ENCODE peak calls at places on chromosomes 11 and 22, in four cellular contexts. M is CD4-positive, CD25-positive, alpha-beta regulatory T cell; X is effector memory CD4-positive, alpha-beta T cell; D is BE2C. N is an unnamed sample.

GRCh38 chr22:22750335-22751042 is 106.1 kb downstream of the GGTLC2 start:
- DNase-seq in M (no peak), D (no peak), X (no peak), N (no peak)

GRCh38 chr11:66317322-66317765 is 500 bp upstream of the CD248 start:
- DNase-seq in M (peak; percentile 37), D (peak; percentile 90), X (no peak), N (no peak)

GRCh38 chr22:30453731-30454510 is 17.9 kb downstream of the SEC14L3 start:
- DNase-seq in M (no peak), X (no peak), D (peak; percentile 28), N (no peak)

GRCh38 chr11:69650081-69650831 is 9.3 kb downstream of the CCND1 start:
- DNase-seq in X (no peak), D (peak; percentile 80), M (no peak), N (no peak)

GRCh38 chr11:134032031-134032430 is 36.8 kb upstream of the JAM3 start:
- DNase-seq in X (no peak), D (no peak), M (no peak), N (no peak)

GRCh38 chr22:23020659-23021293 is 49.5 kb upstream of the GNAZ start:
- DNase-seq in D (no peak), M (no peak), X (no peak), N (no peak)

GRCh38 chr11:93054881-93055280 is 85.4 kb downstream of the MTNR1B start:
- DNase-seq in X (no peak), D (no peak), M (no peak), N (no peak)

GRCh38 chr11:88478136-88478785 is 140.7 kb upstream of the CTSC start:
- DNase-seq in X (no peak), D (no peak), M (no peak), N (no peak)

GRCh38 chr11:66239998-66240780 is 28.2 kb upstream of the RAB1B start:
- DNase-seq in D (no peak), X (no peak), M (no peak), N (no peak)

GRCh38 chr11:27166130-27166529 is 125.5 kb downstream of the BBOX1 start:
- DNase-seq in X (no peak), D (no peak), M (no peak), N (no peak)

GRCh38 chr11:17735823-17736772 is 1.5 kb downstream of the KCNC1 start:
- DNase-seq in M (no peak), D (peak; percentile 43), X (no peak), N (no peak)

GRCh38 chr11:7538023-7538422 is 24.2 kb downstream of the PPFIBP2 start:
- DNase-seq in D (no peak), X (no peak), M (no peak), N (no peak)

GRCh38 chr11:86629070-86629706 is 43.2 kb downstream of the ME3 start:
- DNase-seq in D (no peak), M (no peak), X (no peak), N (no peak)

GRCh38 chr11:115476463-115477286 is 27.5 kb downstream of the CADM1 start:
- DNase-seq in X (no peak), M (no peak), D (no peak), N (no peak)

GRCh38 chr22:37169412-37169811 is 18.6 kb downstream of the C1QTNF6 start:
- DNase-seq in D (no peak), M (no peak), X (no peak), N (no peak)

GRCh38 chr11:70573701-70574151 is 175.4 kb downstream of the CTTN start:
- DNase-seq in D (no peak), X (no peak), M (no peak), N (no peak)

GRCh38 chr11:7665473-7666291 is 7.6 kb downstream of the CYB5R2 start:
- DNase-seq in X (peak; percentile 62), M (peak; percentile 61), D (peak; percentile 76), N (peak; percentile 48)

GRCh38 chr11:60801194-60801593 is 16.1 kb downstream of the MS4A10 start:
- DNase-seq in X (no peak), D (no peak), M (no peak), N (no peak)

GRCh38 chr11:1085440-1086170 is 10.9 kb downstream of the MUC2 start:
- DNase-seq in X (no peak), D (no peak), M (no peak), N (peak; percentile 2)

GRCh38 chr11:359181-359714 is 10.1 kb upstream of the B4GALNT4 start:
- DNase-seq in M (no peak), D (no peak), X (no peak), N (no peak)

GRCh38 chr11:119107538-119108150 is 500 bp downstream of the C2CD2L start:
- DNase-seq in M (no peak), D (no peak), X (no peak), N (no peak)

GRCh38 chr11:45501277-45501979 is 164.0 kb downstream of the CHST1 start:
- DNase-seq in M (no peak), X (no peak), D (no peak), N (no peak)

GRCh38 chr22:30262112-30262511 is 4.5 kb downstream of the OSM start:
- DNase-seq in X (no peak), D (no peak), M (no peak), N (no peak)

GRCh38 chr11:47603295-47603694 is 9.1 kb upstream of the C1QTNF4 start:
- DNase-seq in X (no peak), M (no peak), D (no peak), N (no peak)

GRCh38 chr22:23086787-23087186 is 16.5 kb downstream of the GNAZ start:
- DNase-seq in M (no peak), D (no peak), X (no peak), N (no peak)

GRCh38 chr22:29914165-29914564 is 31.2 kb downstream of the MTMR3 start:
- DNase-seq in M (no peak), X (no peak), D (no peak), N (no peak)

GRCh38 chr11:65132988-65133700 is 1.2 kb downstream of the SYVN1 start:
- DNase-seq in X (peak; percentile 49), M (no peak), D (no peak), N (no peak)

GRCh38 chr22:20312396-20313191 is 7.3 kb downstream of the DGCR6L start:
- DNase-seq in X (no peak), M (no peak), D (no peak), N (no peak)

GRCh38 chr11:36123353-36124220 is 165.6 kb downstream of the COMMD9 start:
- DNase-seq in M (no peak), D (no peak), X (no peak), N (no peak)

GRCh38 chr11:114061053-114062049 is 1.8 kb downstream of the ZBTB16 start:
- DNase-seq in M (no peak), X (no peak), D (no peak), N (no peak)

GRCh38 chr22:45212992-45213751 is 27.5 kb downstream of the KIAA0930 start:
- DNase-seq in M (no peak), X (no peak), D (peak; percentile 33), N (no peak)

GRCh38 chr11:69339041-69339733 is 45.2 kb downstream of the MYEOV start:
- DNase-seq in M (no peak), D (no peak), X (no peak), N (no peak)

GRCh38 chr22:41963453-41964105 is 5.7 kb upstream of the SEPTIN3 start:
- DNase-seq in X (no peak), M (no peak), D (no peak), N (no peak)

GRCh38 chr22:48837341-48837935 is 990.2 kb downstream of the BRD1 start:
- DNase-seq in M (no peak), D (no peak), X (no peak), N (no peak)

GRCh38 chr22:48835364-48835763 is 992.3 kb downstream of the BRD1 start:
- DNase-seq in M (no peak), D (no peak), X (no peak), N (no peak)

GRCh38 chr22:48838376-48838775 is 989.3 kb downstream of the BRD1 start:
- DNase-seq in M (no peak), D (no peak), X (no peak), N (no peak)

GRCh38 chr22:48835857-48836672 is 991.6 kb downstream of the BRD1 start:
- DNase-seq in D (no peak), M (no peak), X (no peak), N (no peak)

GRCh38 chr22:48836673-48837340 is 990.9 kb downstream of the BRD1 start:
- DNase-seq in D (no peak), X (no peak), M (no peak), N (no peak)
- H3K9me3 ChIP-seq in D (no peaks in the 10 kb centered on the region), X (no peaks in the 10 kb centered on the region), M (no peaks in the 10 kb centered on the region), N (no peaks in the 10 kb centered on the region)

GRCh38 chr22:47335460-47335859 is 573.0 kb downstream of the TBC1D22A start:
- DNase-seq in D (no peak), X (no peak), M (no peak), N (no peak)
- H3K9me3 ChIP-seq in D (no peaks in the 10 kb centered on the region), X (no peaks in the 10 kb centered on the region), M (no peaks in the 10 kb centered on the region), N (no peaks in the 10 kb centered on the region)

GRCh38 chr22:50678218-50678650 is 5.6 kb downstream of the SHANK3 start:
- DNase-seq in D (no peak), X (no peak), M (no peak), N (no peak)
- H3K9me3 ChIP-seq in D (peaks cover 2% of the 10 kb centered on the region), X (no peaks in the 10 kb centered on the region), M (no peaks in the 10 kb centered on the region), N (no peaks in the 10 kb centered on the region)

GRCh38 chr11:2819316-2819715 is 66.3 kb downstream of the CDKN1C start:
- DNase-seq in X (no peak), M (no peak), D (no peak), N (no peak)
- H3K9me3 ChIP-seq in X (peaks cover 6% of the 10 kb centered on the region), M (peaks cover 32% of the 10 kb centered on the region), D (no peaks in the 10 kb centered on the region), N (no peaks in the 10 kb centered on the region)

GRCh38 chr22:38921126-38921525 is 36.3 kb upstream of the APOBEC3A start:
- DNase-seq in M (no peak), D (no peak), X (no peak), N (no peak)
- H3K9me3 ChIP-seq in M (no peaks in the 10 kb centered on the region), D (no peaks in the 10 kb centered on the region), X (no peaks in the 10 kb centered on the region), N (no peaks in the 10 kb centered on the region)

GRCh38 chr11:76777922-76778321 is 5.2 kb upstream of the TSKU start:
- DNase-seq in D (no peak), X (no peak), M (no peak), N (no peak)

GRCh38 chr11:76778874-76779273 is 4.3 kb upstream of the TSKU start:
- DNase-seq in X (no peak), D (no peak), M (no peak), N (no peak)

GRCh38 chr11:76773921-76774361 is 9.2 kb upstream of the TSKU start:
- DNase-seq in X (no peak), D (no peak), M (no peak), N (no peak)

GRCh38 chr11:76777325-76777724 is 5.8 kb upstream of the TSKU start:
- DNase-seq in D (no peak), X (no peak), M (no peak), N (no peak)

GRCh38 chr11:76776472-76776871 is 6.7 kb upstream of the TSKU start:
- DNase-seq in D (no peak), M (no peak), X (no peak), N (no peak)
- H3K9me3 ChIP-seq in D (peaks cover 2% of the 10 kb centered on the region), M (peaks cover 19% of the 10 kb centered on the region), X (peaks cover 9% of the 10 kb centered on the region), N (peaks cover 8% of the 10 kb centered on the region)

DNA sequence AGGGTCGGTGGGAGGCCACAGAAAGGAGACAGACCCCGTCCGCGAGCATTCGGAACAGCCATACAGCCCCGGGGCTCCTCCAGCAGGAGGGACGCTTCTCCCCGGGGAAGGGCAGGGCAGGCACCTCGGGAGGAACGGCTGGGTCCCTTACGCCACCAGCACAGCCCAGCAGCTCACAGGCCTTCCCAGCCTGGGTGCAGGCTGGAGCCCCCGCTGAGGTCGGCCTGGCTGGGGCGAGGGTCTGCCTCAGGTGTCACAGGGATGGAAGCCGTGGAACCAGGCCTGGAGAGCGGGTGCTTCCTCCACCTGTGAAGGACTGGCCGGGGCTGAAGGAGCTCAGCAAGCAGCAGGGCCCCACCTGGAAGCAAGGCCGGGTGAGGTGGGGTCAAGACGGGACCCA is 732.3 kb downstream of the BRD1 start:
- DNase-seq in X (no peak), M (no peak), D (no peak), N (no peak)
- H3K9me3 ChIP-seq in X (no peaks in the 10 kb centered on the region), M (no peaks in the 10 kb centered on the region), D (no peaks in the 10 kb centered on the region), N (no peaks in the 10 kb centered on the region)

N was measured in T-helper 17 cell.